ENCODE peak calls at places on chromosomes 2 and 18, in seven cellular contexts. Q is body of pancreas, W is upper lobe of right lung, M is esophagus squamous epithelium, N is foreskin fibroblast, U is lower leg skin, T is AG04450. E is an unnamed sample.

GRCh38 chr2:203535784-203536590 is 886 bp upstream of the RAPH1 start:
- DNase-seq in Q (no peak), U (no peak), T (no peak), M (no peak), N (peak; percentile 29), W (no peak), E (no peak)

GRCh38 chr2:73053316-73054114 is 18.0 kb downstream of the SFXN5 start:
- DNase-seq in Q (no peak), T (peak; percentile 11), U (no peak), W (no peak), N (no peak), M (no peak), E (no peak)

GRCh38 chr2:48799605-48800004 is 44.1 kb upstream of the LHCGR start:
- DNase-seq in W (no peak), M (no peak), N (no peak), T (no peak), U (no peak), Q (no peak), E (no peak)

GRCh38 chr2:53353372-53354111 is 414.1 kb upstream of the CHAC2 start:
- DNase-seq in Q (no peak), U (no peak), M (no peak), N (no peak), T (no peak), W (no peak), E (no peak)

GRCh38 chr2:141820893-141821292 is 309.9 kb downstream of the LRP1B start:
- DNase-seq in U (no peak), W (no peak), M (no peak), N (no peak), T (no peak), Q (no peak), E (no peak)

GRCh38 chr18:10074122-10074521 is 160.3 kb downstream of the VAPA start:
- DNase-seq in M (no peak), Q (no peak), N (no peak), W (no peak), U (no peak), T (no peak), E (no peak)

GRCh38 chr2:161048317-161048716 is 111.9 kb upstream of the TANK start:
- DNase-seq in W (no peak), N (no peak), M (no peak), Q (no peak), T (no peak), U (no peak), E (no peak)

GRCh38 chr2:59413751-59414570 is 1139.5 kb downstream of the BCL11A start:
- DNase-seq in T (no peak), N (no peak), U (no peak), Q (no peak), M (no peak), W (no peak), E (no peak)

GRCh38 chr2:29834624-29835023 is 86.8 kb downstream of the ALK start:
- DNase-seq in Q (no peak), U (no peak), M (no peak), W (no peak), T (no peak), N (no peak), E (no peak)

GRCh38 chr2:25936889-25937545 is 45.3 kb downstream of the KIF3C start:
- DNase-seq in M (no peak), N (no peak), U (no peak), T (no peak), W (no peak), Q (no peak), E (no peak)

GRCh38 chr18:10170375-10170774 is 256.6 kb downstream of the VAPA start:
- DNase-seq in M (no peak), T (no peak), N (no peak), W (no peak), Q (no peak), U (no peak), E (no peak)

GRCh38 chr2:237695201-237695780 is 67.9 kb downstream of the LRRFIP1 start:
- DNase-seq in T (peak; percentile 89), Q (no peak), U (no peak), N (peak; percentile 91), M (no peak), W (no peak), E (peak; percentile 95)

GRCh38 chr2:225937625-225938024 is 538.1 kb downstream of the NYAP2 start:
- DNase-seq in U (no peak), W (no peak), T (no peak), M (no peak), N (peak; percentile 10), Q (no peak), E (no peak)

GRCh38 chr18:58364867-58365533 is 263.9 kb downstream of the ALPK2 start:
- DNase-seq in Q (peak; percentile 34), U (no peak), T (no peak), M (no peak), N (peak; percentile 56), W (no peak), E (no peak)

GRCh38 chr2:46298272-46298521 is 990 bp downstream of the EPAS1 start:
- DNase-seq in N (no peak), W (no peak), Q (no peak), M (no peak), T (no peak), U (peak; percentile 88), E (no peak)

GRCh38 chr2:46298522-46299351 is 1.5 kb downstream of the EPAS1 start:
- DNase-seq in Q (peak; percentile 76), T (no peak), W (peak; percentile 85), M (peak; percentile 8), U (peak; percentile 92), N (peak; percentile 47), E (no peak)

GRCh38 chr2:46302005-46302696 is 4.9 kb downstream of the EPAS1 start:
- DNase-seq in W (no peak), M (no peak), U (no peak), N (no peak), T (no peak), Q (no peak), E (no peak)

GRCh38 chr2:46299365-46300263 is 2.4 kb downstream of the EPAS1 start:
- DNase-seq in Q (peak; percentile 84), U (peak; percentile 96), M (no peak), N (peak; percentile 66), W (peak; percentile 87), T (no peak), E (no peak)

DNA sequence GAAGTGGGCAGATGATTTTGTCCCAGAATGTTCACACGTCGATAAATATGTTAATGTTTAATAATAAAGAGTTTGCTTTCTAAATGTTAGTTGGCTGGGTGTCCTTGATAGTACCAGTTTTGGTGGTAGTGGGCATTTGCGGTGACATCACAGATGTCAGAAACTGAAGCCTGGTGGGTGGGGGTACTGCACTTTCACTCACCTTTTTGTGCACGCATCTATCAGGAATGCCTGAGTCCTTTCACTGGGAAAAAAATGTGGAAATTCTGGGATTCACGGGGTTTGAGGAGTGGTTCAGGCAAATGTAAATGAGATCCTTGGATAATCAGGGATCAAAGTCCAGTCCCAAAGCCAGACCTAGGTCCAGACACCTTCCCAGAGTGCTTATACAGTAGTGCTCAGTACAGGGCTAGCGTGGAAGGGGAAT is 3.2 kb downstream of the EPAS1 start:
- DNase-seq in W (no peak), U (no peak), Q (peak; percentile 34), M (no peak), T (no peak), N (no peak), E (no peak)
- H3K4me3 ChIP-seq in W (peak overlapping the region; percentile 83), U (no peak overlapping the region), Q (no peak overlapping the region), M (peak overlapping the region; percentile 85), T (peak overlapping the region; percentile 97), N (peak overlapping the region; percentile 89), E (peak overlapping the region; percentile 83)

GRCh38 chr2:77328125-77328524 is 194.1 kb downstream of the LRRTM4 start:
- DNase-seq in M (no peak), Q (no peak), U (no peak), N (no peak), W (no peak), T (no peak), E (no peak)
- H3K4me3 ChIP-seq in M (no peak overlapping the region), Q (no peak overlapping the region), U (no peak overlapping the region), N (no peak overlapping the region), W (no peak overlapping the region), T (no peak overlapping the region), E (no peak overlapping the region)

GRCh38 chr2:130837175-130837810 is 579 bp downstream of the ARHGEF4 start:
- DNase-seq in N (no peak), T (no peak), Q (peak; percentile 8), W (no peak), M (no peak), U (no peak), E (no peak)

GRCh38 chr2:130837811-130838565 is 1.3 kb downstream of the ARHGEF4 start:
- DNase-seq in U (no peak), T (no peak), N (no peak), M (no peak), W (no peak), Q (peak; percentile 89), E (no peak)

GRCh38 chr2:130835766-130836015 is 1.0 kb upstream of the ARHGEF4 start:
- DNase-seq in T (no peak), U (no peak), M (no peak), W (no peak), Q (no peak), N (no peak), E (no peak)

GRCh38 chr2:130834923-130835765 is 1.6 kb upstream of the ARHGEF4 start:
- DNase-seq in M (no peak), Q (no peak), W (peak; percentile 55), N (no peak), T (no peak), U (no peak), E (no peak)

DNA sequence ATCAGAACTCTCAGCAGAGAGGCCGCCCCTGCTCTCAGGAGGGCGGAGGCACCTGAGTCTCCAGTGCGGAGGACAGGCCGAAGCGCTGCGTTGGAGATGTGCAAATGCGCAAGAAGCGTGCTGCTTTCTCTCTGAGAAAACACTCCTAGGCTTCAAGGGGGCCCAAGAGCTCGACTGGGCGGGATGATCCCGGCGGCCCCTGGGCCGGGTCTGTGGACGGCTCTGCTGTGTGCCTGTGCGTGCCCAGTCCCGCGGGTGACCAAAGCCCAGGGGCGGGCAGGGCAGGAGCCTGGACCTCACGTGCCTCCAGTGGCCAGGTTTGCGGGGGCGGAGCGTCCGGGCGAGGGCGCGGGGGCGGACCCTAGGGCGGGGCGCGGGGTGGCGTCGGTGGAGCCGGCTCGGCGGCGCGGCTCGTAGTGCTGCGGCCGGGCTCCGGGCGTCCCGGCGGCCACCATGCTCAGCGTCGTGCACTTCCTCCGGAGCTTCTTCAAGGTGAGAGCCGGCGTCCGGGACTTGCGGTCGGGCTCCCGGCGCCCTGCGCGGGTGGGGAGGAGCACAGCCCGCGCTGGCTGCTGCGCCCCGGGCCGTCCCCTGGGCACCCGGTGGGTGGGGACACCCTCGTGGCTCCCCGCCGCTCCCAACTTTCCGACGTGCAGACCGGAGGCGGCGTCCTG is at the start of gene ARHGEF4:
- DNase-seq in U (no peak), W (peak; percentile 82), Q (peak; percentile 84), M (no peak), T (no peak), N (no peak), E (no peak)
- H3K4me3 ChIP-seq in U (peak within 1 kb of the TSS; percentile 33), W (peak within 1 kb of the TSS; percentile 25), Q (peak within 1 kb of the TSS; percentile 68), M (peak within 1 kb of the TSS; percentile 75), T (peak within 1 kb of the TSS; percentile 31), N (no peak within 1 kb of the TSS), E (no peak within 1 kb of the TSS)

DNA sequence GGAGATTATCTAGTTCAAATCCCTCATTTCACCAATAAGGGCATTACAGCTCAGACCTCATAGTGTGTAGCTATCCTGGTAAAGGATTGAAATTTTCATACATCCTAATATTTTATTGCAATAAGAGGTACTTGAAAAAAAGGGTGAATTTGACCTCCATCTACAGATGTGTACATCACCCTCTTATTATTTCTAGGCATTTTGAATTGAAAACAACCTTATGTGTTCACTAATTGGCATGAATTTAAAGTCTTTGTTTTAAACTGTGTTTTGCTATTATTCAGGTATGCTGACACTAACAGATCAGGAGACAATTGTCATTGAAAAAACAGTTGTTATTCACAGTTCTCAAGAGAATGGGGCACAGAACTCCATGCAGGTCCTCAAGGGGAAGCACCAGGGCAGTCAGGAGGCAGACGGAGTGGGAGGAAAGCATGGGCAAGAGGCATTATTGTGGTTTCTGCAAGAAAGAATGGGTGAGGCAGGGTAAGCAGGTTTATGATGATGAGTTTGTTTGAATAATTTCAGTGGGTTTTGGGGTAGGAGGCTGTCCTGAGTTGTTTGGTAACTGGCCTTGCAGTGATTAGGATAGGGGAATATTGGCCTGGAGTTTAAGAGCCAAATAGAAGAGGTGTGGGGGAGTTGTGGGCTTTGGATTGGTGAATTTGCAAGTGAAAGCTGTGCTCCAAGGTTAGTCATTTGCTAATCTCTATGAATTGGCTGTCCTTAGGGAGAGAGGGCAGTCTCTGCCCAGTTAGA is 194.6 kb downstream of the GPD2 start:
- DNase-seq in Q (no peak), W (no peak), U (no peak), T (no peak), M (no peak), N (no peak), E (no peak)
- H3K4me3 ChIP-seq in Q (no peak overlapping the region), W (no peak overlapping the region), U (no peak overlapping the region), T (no peak overlapping the region), M (no peak overlapping the region), N (no peak overlapping the region), E (no peak overlapping the region)